ENCODE peak calls at places on chromosomes 12 and 14, in nine cellular contexts. One of them, this sample, is unnamed. For H3K27me3, the result is how much of the 10 kb centered on the place peaks cover.

GRCh38 chr12:12503384-12504078 is 59.1 kb downstream of the DUSP16 start:
- DNase-seq in endothelial cell of umbilical vein: no peak
- DNase-seq in CD4-positive, alpha-beta T cell: no peak
- DNase-seq in IMR-90: no peak
- DNase-seq in fibroblast of lung: no peak
- DNase-seq in sigmoid colon: no peak
- DNase-seq in upper lobe of right lung: no peak
- DNase-seq in transverse colon: no peak
- DNase-seq in uterus: no peak
- DNase-seq in this sample: no peak

GRCh38 chr12:27730097-27730588 is 19.5 kb downstream of the MRPS35 start:
- DNase-seq in endothelial cell of umbilical vein: no peak
- DNase-seq in CD4-positive, alpha-beta T cell: no peak
- DNase-seq in IMR-90: no peak
- DNase-seq in fibroblast of lung: no peak
- DNase-seq in sigmoid colon: no peak
- DNase-seq in upper lobe of right lung: no peak
- DNase-seq in transverse colon: no peak
- DNase-seq in uterus: no peak
- DNase-seq in this sample: no peak

GRCh38 chr12:3158851-3159465 is 81.8 kb downstream of the TSPAN9 start:
- DNase-seq in endothelial cell of umbilical vein: peak
- DNase-seq in CD4-positive, alpha-beta T cell: no peak
- DNase-seq in IMR-90: peak
- DNase-seq in fibroblast of lung: no peak
- DNase-seq in sigmoid colon: no peak
- DNase-seq in upper lobe of right lung: no peak
- DNase-seq in transverse colon: no peak
- DNase-seq in uterus: peak
- DNase-seq in this sample: no peak

GRCh38 chr14:77314043-77314442 is 6.6 kb downstream of the POMT2 start:
- DNase-seq in endothelial cell of umbilical vein: no peak
- DNase-seq in CD4-positive, alpha-beta T cell: no peak
- DNase-seq in IMR-90: peak
- DNase-seq in fibroblast of lung: peak
- DNase-seq in sigmoid colon: peak
- DNase-seq in upper lobe of right lung: no peak
- DNase-seq in transverse colon: peak
- DNase-seq in uterus: peak
- DNase-seq in this sample: no peak

GRCh38 chr12:113445544-113446176 is 23.5 kb downstream of the SDSL start:
- DNase-seq in endothelial cell of umbilical vein: no peak
- DNase-seq in CD4-positive, alpha-beta T cell: no peak
- DNase-seq in IMR-90: no peak
- DNase-seq in fibroblast of lung: no peak
- DNase-seq in sigmoid colon: no peak
- DNase-seq in upper lobe of right lung: no peak
- DNase-seq in transverse colon: no peak
- DNase-seq in uterus: no peak
- DNase-seq in this sample: no peak

GRCh38 chr12:124352839-124353238 is 57.9 kb downstream of the RFLNA start:
- DNase-seq in endothelial cell of umbilical vein: peak
- DNase-seq in CD4-positive, alpha-beta T cell: no peak
- DNase-seq in IMR-90: no peak
- DNase-seq in fibroblast of lung: peak
- DNase-seq in sigmoid colon: no peak
- DNase-seq in upper lobe of right lung: peak
- DNase-seq in transverse colon: peak
- DNase-seq in uterus: peak
- DNase-seq in this sample: no peak

GRCh38 chr12:2273288-2273687 is 220.5 kb downstream of the CACNA1C start:
- DNase-seq in endothelial cell of umbilical vein: no peak
- DNase-seq in CD4-positive, alpha-beta T cell: no peak
- DNase-seq in IMR-90: peak
- DNase-seq in fibroblast of lung: peak
- DNase-seq in sigmoid colon: peak
- DNase-seq in upper lobe of right lung: no peak
- DNase-seq in transverse colon: no peak
- DNase-seq in uterus: no peak
- DNase-seq in this sample: no peak

GRCh38 chr12:76366163-76366562 is 17.9 kb upstream of the BBS10 start:
- DNase-seq in endothelial cell of umbilical vein: no peak
- DNase-seq in CD4-positive, alpha-beta T cell: no peak
- DNase-seq in IMR-90: no peak
- DNase-seq in fibroblast of lung: no peak
- DNase-seq in sigmoid colon: no peak
- DNase-seq in upper lobe of right lung: no peak
- DNase-seq in transverse colon: no peak
- DNase-seq in uterus: no peak
- DNase-seq in this sample: no peak

GRCh38 chr12:49954863-49955830 is 4.6 kb downstream of the AQP2 start:
- DNase-seq in endothelial cell of umbilical vein: no peak
- DNase-seq in CD4-positive, alpha-beta T cell: no peak
- DNase-seq in IMR-90: no peak
- DNase-seq in fibroblast of lung: no peak
- DNase-seq in sigmoid colon: no peak
- DNase-seq in upper lobe of right lung: peak
- DNase-seq in transverse colon: no peak
- DNase-seq in uterus: no peak
- DNase-seq in this sample: peak

GRCh38 chr14:98270201-98270600 is 1001.8 kb downstream of the BCL11B start:
- DNase-seq in endothelial cell of umbilical vein: no peak
- DNase-seq in CD4-positive, alpha-beta T cell: no peak
- DNase-seq in IMR-90: no peak
- DNase-seq in fibroblast of lung: no peak
- DNase-seq in sigmoid colon: no peak
- DNase-seq in upper lobe of right lung: no peak
- DNase-seq in transverse colon: no peak
- DNase-seq in uterus: no peak
- DNase-seq in this sample: no peak

GRCh38 chr12:89960011-89960507 is 251.4 kb upstream of the ATP2B1 start:
- DNase-seq in endothelial cell of umbilical vein: peak
- DNase-seq in CD4-positive, alpha-beta T cell: no peak
- DNase-seq in IMR-90: peak
- DNase-seq in fibroblast of lung: no peak
- DNase-seq in sigmoid colon: no peak
- DNase-seq in upper lobe of right lung: no peak
- DNase-seq in transverse colon: no peak
- DNase-seq in uterus: no peak
- DNase-seq in this sample: no peak

GRCh38 chr14:103422981-103423600 is 37.9 kb downstream of the MARK3 start:
- DNase-seq in endothelial cell of umbilical vein: no peak
- DNase-seq in CD4-positive, alpha-beta T cell: no peak
- DNase-seq in IMR-90: peak
- DNase-seq in fibroblast of lung: peak
- DNase-seq in sigmoid colon: no peak
- DNase-seq in upper lobe of right lung: no peak
- DNase-seq in transverse colon: no peak
- DNase-seq in uterus: no peak
- DNase-seq in this sample: no peak

GRCh38 chr12:11650697-11651281 is 1.3 kb downstream of the ETV6 start:
- DNase-seq in endothelial cell of umbilical vein: peak
- DNase-seq in CD4-positive, alpha-beta T cell: no peak
- DNase-seq in IMR-90: peak
- DNase-seq in fibroblast of lung: peak
- DNase-seq in sigmoid colon: no peak
- DNase-seq in upper lobe of right lung: no peak
- DNase-seq in transverse colon: peak
- DNase-seq in uterus: no peak
- DNase-seq in this sample: no peak

GRCh38 chr12:96073346-96074336 is 38.3 kb upstream of the LTA4H start:
- DNase-seq in endothelial cell of umbilical vein: no peak
- DNase-seq in CD4-positive, alpha-beta T cell: no peak
- DNase-seq in IMR-90: no peak
- DNase-seq in fibroblast of lung: no peak
- DNase-seq in sigmoid colon: no peak
- DNase-seq in upper lobe of right lung: no peak
- DNase-seq in transverse colon: no peak
- DNase-seq in uterus: no peak
- DNase-seq in this sample: no peak

GRCh38 chr12:50732591-50732990 is 31.3 kb upstream of the ATF1 start:
- DNase-seq in endothelial cell of umbilical vein: no peak
- DNase-seq in CD4-positive, alpha-beta T cell: no peak
- DNase-seq in IMR-90: peak
- DNase-seq in fibroblast of lung: peak
- DNase-seq in sigmoid colon: no peak
- DNase-seq in upper lobe of right lung: no peak
- DNase-seq in transverse colon: no peak
- DNase-seq in uterus: no peak
- DNase-seq in this sample: no peak

GRCh38 chr12:99977550-99977949 is 7.2 kb downstream of the ANKS1B start:
- DNase-seq in endothelial cell of umbilical vein: no peak
- DNase-seq in CD4-positive, alpha-beta T cell: no peak
- DNase-seq in IMR-90: no peak
- DNase-seq in fibroblast of lung: no peak
- DNase-seq in sigmoid colon: no peak
- DNase-seq in upper lobe of right lung: no peak
- DNase-seq in transverse colon: no peak
- DNase-seq in uterus: no peak
- DNase-seq in this sample: peak

GRCh38 chr12:80470403-80470802 is 26.4 kb downstream of the PTPRQ start:
- DNase-seq in endothelial cell of umbilical vein: no peak
- DNase-seq in CD4-positive, alpha-beta T cell: no peak
- DNase-seq in IMR-90: no peak
- DNase-seq in fibroblast of lung: no peak
- DNase-seq in sigmoid colon: no peak
- DNase-seq in upper lobe of right lung: no peak
- DNase-seq in transverse colon: no peak
- DNase-seq in uterus: no peak
- DNase-seq in this sample: no peak

GRCh38 chr12:80472241-80472640 is 28.2 kb downstream of the PTPRQ start:
- DNase-seq in endothelial cell of umbilical vein: no peak
- DNase-seq in CD4-positive, alpha-beta T cell: no peak
- DNase-seq in IMR-90: peak
- DNase-seq in fibroblast of lung: peak
- DNase-seq in sigmoid colon: no peak
- DNase-seq in upper lobe of right lung: no peak
- DNase-seq in transverse colon: no peak
- DNase-seq in uterus: no peak
- DNase-seq in this sample: no peak

GRCh38 chr12:80469681-80470080 is 25.6 kb downstream of the PTPRQ start:
- DNase-seq in endothelial cell of umbilical vein: no peak
- DNase-seq in CD4-positive, alpha-beta T cell: no peak
- DNase-seq in IMR-90: no peak
- DNase-seq in fibroblast of lung: peak
- DNase-seq in sigmoid colon: no peak
- DNase-seq in upper lobe of right lung: no peak
- DNase-seq in transverse colon: no peak
- DNase-seq in uterus: no peak
- DNase-seq in this sample: no peak

DNA sequence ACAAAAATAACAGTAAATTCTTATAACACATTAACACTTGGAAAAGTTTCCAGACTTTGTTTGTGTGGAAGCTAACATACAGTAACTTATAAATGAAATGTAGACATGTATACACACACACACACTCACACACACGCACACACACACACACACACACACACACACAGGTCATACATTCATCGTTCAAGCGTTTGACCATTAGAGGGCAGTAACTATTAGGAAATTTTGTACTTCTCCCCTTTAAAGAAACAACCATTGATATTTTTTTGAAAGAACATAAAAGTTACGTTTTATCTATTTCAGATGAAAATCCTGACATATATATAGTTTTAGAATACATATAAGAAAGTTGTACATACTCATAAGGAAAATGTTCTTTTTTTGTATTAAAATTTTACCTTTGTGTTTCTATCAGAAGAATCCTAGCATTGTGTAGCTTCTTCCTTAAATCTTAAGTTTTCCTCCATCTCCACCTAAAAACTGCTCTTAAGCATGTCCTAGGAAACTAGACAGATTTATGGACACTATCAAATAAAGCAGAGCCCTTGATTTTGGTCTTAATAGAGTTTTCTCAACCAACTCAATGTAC is 29.0 kb downstream of the PTPRQ start:
- DNase-seq in endothelial cell of umbilical vein: peak
- DNase-seq in CD4-positive, alpha-beta T cell: no peak
- DNase-seq in IMR-90: peak
- DNase-seq in fibroblast of lung: peak
- DNase-seq in sigmoid colon: no peak
- DNase-seq in upper lobe of right lung: no peak
- DNase-seq in transverse colon: no peak
- DNase-seq in uterus: no peak
- DNase-seq in this sample: no peak
- TF ChIP-seq CTCF in endothelial cell of umbilical vein: peak
- TF ChIP-seq CTCF in CD4-positive, alpha-beta T cell: no peak
- TF ChIP-seq CTCF in IMR-90: peak
- TF ChIP-seq CTCF in fibroblast of lung: peak
- TF ChIP-seq CTCF in sigmoid colon: peak
- TF ChIP-seq CTCF in upper lobe of right lung: peak
- TF ChIP-seq CTCF in transverse colon: peak
- TF ChIP-seq CTCF in uterus: peak
- TF ChIP-seq CTCF in this sample: peak

DNA sequence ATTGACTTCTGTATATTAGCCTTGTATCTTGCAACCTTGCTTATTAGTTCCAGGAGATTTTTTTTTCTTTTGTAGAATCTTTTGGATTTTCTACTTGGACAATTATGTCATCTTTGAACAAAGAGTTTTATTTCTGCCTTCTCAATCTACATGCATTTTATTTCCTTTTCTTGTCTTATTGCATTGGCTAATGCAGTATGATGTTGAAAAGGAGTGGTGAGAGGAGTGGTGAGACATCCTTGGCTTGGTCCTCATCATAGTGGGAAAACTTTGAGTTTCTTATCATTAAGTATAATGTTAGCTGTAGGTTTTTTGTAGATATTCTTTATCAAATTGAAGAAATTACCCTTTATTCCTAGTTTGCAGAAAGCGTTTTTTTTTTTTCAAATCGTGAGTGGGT is 80.6 kb downstream of the RFX4 start:
- DNase-seq in endothelial cell of umbilical vein: no peak
- DNase-seq in CD4-positive, alpha-beta T cell: no peak
- DNase-seq in IMR-90: no peak
- DNase-seq in fibroblast of lung: no peak
- DNase-seq in sigmoid colon: no peak
- DNase-seq in upper lobe of right lung: no peak
- DNase-seq in transverse colon: no peak
- DNase-seq in uterus: no peak
- DNase-seq in this sample: no peak
- H3K27ac ChIP-seq in endothelial cell of umbilical vein: no peak
- H3K27ac ChIP-seq in CD4-positive, alpha-beta T cell: no peak
- H3K27ac ChIP-seq in IMR-90: no peak
- H3K27ac ChIP-seq in fibroblast of lung: no peak
- H3K27ac ChIP-seq in sigmoid colon: no peak
- H3K27ac ChIP-seq in upper lobe of right lung: no peak
- H3K27ac ChIP-seq in transverse colon: no peak
- H3K27ac ChIP-seq in uterus: no peak
- H3K27ac ChIP-seq in this sample: no peak

GRCh38 chr14:94998702-94999101 is 158.6 kb downstream of the DICER1 start:
- DNase-seq in endothelial cell of umbilical vein: no peak
- DNase-seq in CD4-positive, alpha-beta T cell: no peak
- DNase-seq in IMR-90: no peak
- DNase-seq in fibroblast of lung: no peak
- DNase-seq in sigmoid colon: no peak
- DNase-seq in upper lobe of right lung: no peak
- DNase-seq in transverse colon: no peak
- DNase-seq in uterus: no peak
- DNase-seq in this sample: no peak
- H3K27me3 ChIP-seq in endothelial cell of umbilical vein: under half
- H3K27me3 ChIP-seq in CD4-positive, alpha-beta T cell: under half
- H3K27me3 ChIP-seq in IMR-90: under half
- H3K27me3 ChIP-seq in fibroblast of lung: under half
- H3K27me3 ChIP-seq in sigmoid colon: under half
- H3K27me3 ChIP-seq in upper lobe of right lung: under half
- H3K27me3 ChIP-seq in transverse colon: under half
- H3K27me3 ChIP-seq in uterus: under half
- H3K27me3 ChIP-seq in this sample: under half

GRCh38 chr14:58884442-58884841 is 246.7 kb downstream of the DACT1 start:
- DNase-seq in endothelial cell of umbilical vein: no peak
- DNase-seq in CD4-positive, alpha-beta T cell: no peak
- DNase-seq in IMR-90: no peak
- DNase-seq in fibroblast of lung: no peak
- DNase-seq in sigmoid colon: no peak
- DNase-seq in upper lobe of right lung: no peak
- DNase-seq in transverse colon: no peak
- DNase-seq in uterus: no peak
- DNase-seq in this sample: no peak
- TF ChIP-seq CTCF in endothelial cell of umbilical vein: peak
- TF ChIP-seq CTCF in CD4-positive, alpha-beta T cell: no peak
- TF ChIP-seq CTCF in IMR-90: peak
- TF ChIP-seq CTCF in fibroblast of lung: peak
- TF ChIP-seq CTCF in sigmoid colon: no peak
- TF ChIP-seq CTCF in upper lobe of right lung: peak
- TF ChIP-seq CTCF in transverse colon: peak
- TF ChIP-seq CTCF in uterus: no peak
- TF ChIP-seq CTCF in this sample: peak

This sample was measured in dorsolateral prefrontal cortex.